ENCODE peak calls at places on chromosomes 6 and 20, in four cellular contexts. X, H, V and K are unnamed samples.
A peak's percentile ranks its signal among the peaks of the same experiment; 100 is the strongest.

GRCh38 chr6:12493446-12493845 is 203.3 kb downstream of the EDN1 start:
- DNase-seq in H (no peak), X (no peak), V (no peak), K (no peak)

GRCh38 chr6:26273673-26274595 is 91.1 kb upstream of the BTN3A2 start:
- DNase-seq in X (no peak), H (no peak), V (no peak), K (peak; percentile 63)

GRCh38 chr20:60221593-60221992 is 263.4 kb downstream of the CDH26 start:
- DNase-seq in H (no peak), X (no peak), V (no peak), K (no peak)

GRCh38 chr6:162862941-162863340 is 135.2 kb downstream of the PACRG start:
- DNase-seq in V (no peak), H (no peak), X (no peak), K (no peak)

GRCh38 chr6:30829016-30829415 is 55.3 kb upstream of the DDR1 start:
- DNase-seq in V (no peak), H (no peak), X (no peak), K (no peak)

GRCh38 chr6:159693894-159694545 is 979 bp upstream of the SOD2 start:
- DNase-seq in H (no peak), V (no peak), X (no peak), K (no peak)

GRCh38 chr20:56409521-56409920 is 2.5 kb upstream of the CASS4 start:
- DNase-seq in H (no peak), X (no peak), V (no peak), K (no peak)

GRCh38 chr20:61510778-61511330 is 258.8 kb downstream of the CDH4 start:
- DNase-seq in H (no peak), V (no peak), X (no peak), K (no peak)

GRCh38 chr20:53104889-53105288 is 132.7 kb downstream of the TSHZ2 start:
- DNase-seq in V (no peak), H (no peak), X (no peak), K (no peak)

GRCh38 chr6:53723331-53723730 is 57.8 kb upstream of the KLHL31 start:
- DNase-seq in H (no peak), V (no peak), X (no peak), K (no peak)

GRCh38 chr6:167978607-167979006 is 18.9 kb upstream of the KIF25 start:
- DNase-seq in X (no peak), H (no peak), V (no peak), K (no peak)

GRCh38 chr6:27630727-27631613 is 158.1 kb upstream of the ZNF184 start:
- DNase-seq in V (peak; percentile 72), X (no peak), H (peak; percentile 13), K (peak; percentile 87)

GRCh38 chr6:150598858-150599198 is 857 bp upstream of the PLEKHG1 start:
- DNase-seq in H (no peak), X (no peak), V (no peak), K (no peak)

GRCh38 chr20:20395856-20396600 is 28.1 kb downstream of the INSM1 start:
- DNase-seq in H (no peak), X (no peak), V (peak; percentile 31), K (no peak)

GRCh38 chr20:37704955-37705354 is 11.1 kb downstream of the CTNNBL1 start:
- DNase-seq in X (no peak), H (no peak), V (no peak), K (no peak)

GRCh38 chr6:157571269-157571668 is 190.3 kb downstream of the ZDHHC14 start:
- DNase-seq in X (no peak), V (no peak), H (no peak), K (peak; percentile 67)

GRCh38 chr6:113291751-113292445 is 565.2 kb upstream of the MARCKS start:
- DNase-seq in X (no peak), H (no peak), V (no peak), K (no peak)